ENCODE peak calls at places on chromosomes 3 and 15, in four cellular contexts. P, R, L and C are unnamed samples.

GRCh38 chr3:112619295-112619694 is 21.6 kb downstream of the CCDC80 start:
- DNase-seq in R (no peak), P (no peak), L (no peak), C (no peak)

GRCh38 chr3:165196577-165197561 is 685 bp upstream of the SLITRK3 start:
- DNase-seq in R (peak), L (no peak), P (peak), C (no peak)

GRCh38 chr3:45178131-45179023 is 32.2 kb upstream of the CDCP1 start:
- DNase-seq in R (peak), P (no peak), L (peak), C (no peak)

GRCh38 chr3:122824465-122825379 is 29.9 kb downstream of the SLC49A4 start:
- DNase-seq in R (no peak), L (no peak), P (no peak), C (no peak)

GRCh38 chr15:60773893-60774292 is 295.0 kb upstream of the ICE2 start:
- DNase-seq in R (no peak), P (no peak), L (no peak), C (no peak)

GRCh38 chr3:101102678-101103296 is 109.6 kb upstream of the ABI3BP start:
- DNase-seq in P (no peak), R (no peak), L (no peak), C (no peak)

GRCh38 chr3:43753743-43754142 is 63.0 kb downstream of the ABHD5 start:
- DNase-seq in L (no peak), P (no peak), R (no peak), C (no peak)

GRCh38 chr15:83206971-83207621 is 527 bp downstream of the HDGFL3 start:
- DNase-seq in P (peak), L (peak), R (peak), C (no peak)

GRCh38 chr3:73521936-73522335 is 102.8 kb downstream of the PDZRN3 start:
- DNase-seq in L (no peak), P (no peak), R (no peak), C (no peak)

GRCh38 chr3:182980204-182981037 is at the start of gene DCUN1D1:
- DNase-seq in P (peak), L (peak), R (peak), C (no peak)

GRCh38 chr3:156594229-156594683 is 39.3 kb upstream of the SSR3 start:
- DNase-seq in P (no peak), R (no peak), L (no peak), C (no peak)

GRCh38 chr15:40691737-40692136 is 3.2 kb upstream of the RAD51 start:
- DNase-seq in R (no peak), L (no peak), P (no peak), C (no peak)

GRCh38 chr3:193769437-193769836 is 176.4 kb downstream of the OPA1 start:
- DNase-seq in R (no peak), P (no peak), L (no peak), C (peak)

GRCh38 chr3:124032881-124033359 is 41.0 kb upstream of the ROPN1 start:
- DNase-seq in L (peak), R (peak), P (peak), C (peak)

GRCh38 chr3:61877359-61877770 is 316.0 kb downstream of the PTPRG start:
- DNase-seq in P (no peak), L (no peak), R (no peak), C (no peak)

GRCh38 chr3:154122096-154122911 is 1.1 kb downstream of the ARHGEF26 start:
- DNase-seq in P (peak), L (no peak), R (peak), C (no peak)

GRCh38 chr3:17336291-17336690 is 406.1 kb downstream of the TBC1D5 start:
- DNase-seq in L (no peak), R (no peak), P (no peak), C (no peak)

GRCh38 chr15:85793641-85794597 is 806 bp downstream of the KLHL25 start:
- DNase-seq in R (peak), L (peak), P (peak), C (no peak)

GRCh38 chr15:82539690-82540054 is 585 bp downstream of the RPS17 start:
- DNase-seq in R (no peak), P (peak), L (no peak), C (no peak)

GRCh38 chr3:29475305-29475825 is 194.5 kb downstream of the RBMS3 start:
- DNase-seq in L (no peak), P (no peak), R (no peak), C (no peak)

GRCh38 chr3:130997291-130997690 is 29.3 kb downstream of the ASTE1 start:
- DNase-seq in R (no peak), L (no peak), P (no peak), C (no peak)

GRCh38 chr15:74320358-74321247 is 46.8 kb downstream of the CYP11A1 start:
- DNase-seq in R (no peak), P (peak), L (peak), C (no peak)

GRCh38 chr3:139312959-139313358 is 30.9 kb upstream of the MRPS22 start:
- DNase-seq in P (no peak), L (no peak), R (no peak), C (no peak)

GRCh38 chr3:38582316-38582715 is 67.2 kb downstream of the SCN5A start:
- DNase-seq in L (peak), P (no peak), R (no peak), C (peak)

GRCh38 chr3:25719321-25719720 is 54.6 kb upstream of the TOP2B start:
- DNase-seq in L (no peak), R (no peak), P (no peak), C (no peak)

GRCh38 chr15:52343831-52344230 is 48.2 kb upstream of the MYO5C start:
- DNase-seq in P (no peak), R (no peak), L (no peak), C (no peak)

DNA sequence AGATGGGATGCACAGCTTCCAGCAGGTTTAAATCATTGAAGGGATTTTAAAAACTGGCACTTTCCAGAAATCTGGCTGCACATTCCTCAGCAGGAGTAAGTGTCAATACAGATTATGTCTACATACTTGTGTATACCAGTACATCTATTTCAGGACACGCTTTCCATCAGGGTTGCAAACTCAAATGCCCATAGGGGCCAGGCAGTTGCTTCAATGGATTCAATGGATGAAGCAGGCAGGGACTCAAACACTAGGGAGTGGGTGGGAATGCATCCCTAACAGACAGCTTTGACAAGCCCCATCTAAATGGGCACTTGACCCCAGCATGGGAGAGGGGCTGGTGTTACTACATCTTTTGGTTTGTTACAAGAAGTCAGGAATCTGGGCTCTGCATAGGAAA is 136.8 kb downstream of the FOXP1 start:
- DNase-seq in P (no peak), L (no peak), R (no peak), C (no peak)
- H3K27ac ChIP-seq in P (no peak), L (no peak), R (no peak), C (no peak)

DNA sequence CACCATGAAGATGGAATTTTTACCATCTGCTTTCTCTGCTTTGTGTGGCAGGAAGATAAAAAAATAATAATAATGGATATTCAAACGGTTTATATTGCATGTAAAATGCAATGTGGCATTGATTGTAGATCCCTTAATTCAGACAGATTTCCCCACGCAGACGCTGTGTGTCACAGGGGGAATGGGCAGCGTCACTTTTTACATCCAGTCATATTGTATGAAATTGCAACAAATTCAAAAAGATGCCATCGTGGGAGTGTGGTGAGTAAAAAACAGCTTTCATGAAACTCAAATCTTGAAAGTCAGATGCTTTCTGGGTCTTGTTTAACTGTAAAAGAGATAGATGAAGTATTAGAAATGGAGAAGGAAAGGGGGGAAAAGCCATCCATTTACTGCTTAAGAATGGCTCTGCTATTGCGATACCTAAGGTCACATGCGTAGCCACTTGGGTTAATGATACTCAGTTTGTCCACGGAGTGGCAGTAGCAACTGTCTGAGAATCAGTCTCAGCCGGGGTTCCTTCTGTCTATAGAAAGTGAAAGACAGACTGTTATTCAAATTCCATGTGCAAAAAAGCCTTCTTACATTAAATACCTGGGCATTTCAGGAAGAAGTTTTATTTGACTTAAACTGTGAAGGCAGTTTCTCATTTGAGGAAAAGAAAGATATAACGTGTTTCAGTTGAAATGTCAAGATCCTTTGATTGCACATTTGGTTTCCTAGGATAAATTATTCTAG is 28.5 kb downstream of the BTD start:
- DNase-seq in P (peak), L (peak), R (no peak), C (no peak)
- H3K4me3 ChIP-seq in P (no peak), L (peak), R (peak), C (peak)

DNA sequence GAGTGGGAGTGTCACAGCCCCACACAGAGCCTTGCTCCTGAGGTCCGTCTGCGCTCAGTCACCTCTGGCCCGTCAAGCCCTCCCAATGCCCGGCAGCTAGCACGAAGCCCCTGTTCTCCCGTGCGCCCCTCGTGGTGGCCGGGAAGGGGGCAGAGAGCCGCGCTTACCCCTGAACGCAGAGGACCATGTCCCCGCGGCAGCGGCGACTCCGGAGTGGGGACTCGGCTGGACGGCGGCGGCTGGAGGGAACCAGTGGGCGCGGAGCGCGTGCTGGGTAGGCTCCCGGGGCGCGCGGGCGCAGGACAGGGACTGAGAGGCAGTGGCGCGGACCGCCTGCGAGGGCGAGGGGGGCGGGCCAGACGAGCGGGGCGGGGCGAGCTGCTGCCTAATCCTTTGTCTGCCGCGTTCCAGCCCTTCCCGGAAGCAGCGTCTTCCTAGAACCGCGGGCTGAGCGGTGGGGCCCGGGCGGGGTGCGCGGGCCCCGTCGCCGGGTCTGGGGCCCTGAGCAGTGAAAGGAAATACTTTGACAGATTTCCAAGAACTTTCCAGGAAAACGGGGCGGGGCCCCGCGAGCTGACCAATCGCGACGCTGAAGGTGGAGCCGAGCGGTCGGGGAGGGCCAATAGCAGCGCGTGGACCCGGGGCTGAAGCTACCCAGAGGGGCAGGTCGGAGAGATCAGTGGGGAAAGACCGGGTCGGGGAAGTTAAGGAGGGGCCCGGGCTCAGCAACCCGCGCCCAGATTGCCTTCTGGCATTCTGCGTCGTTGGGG is at the start of gene CISH:
- DNase-seq in R (peak), P (peak), L (peak), C (peak)
- TF ChIP-seq EP300 in R (peak), P (no peak), L (no peak), C (peak)

GRCh38 chr3:51680196-51680595 is 9.1 kb downstream of the TEX264 start:
- DNase-seq in R (no peak), P (no peak), L (no peak), C (no peak)

GRCh38 chr3:51679318-51679717 is 8.3 kb downstream of the TEX264 start:
- DNase-seq in L (no peak), R (no peak), P (no peak), C (no peak)

GRCh38 chr3:51678685-51679084 is 7.6 kb downstream of the TEX264 start:
- DNase-seq in P (no peak), R (no peak), L (no peak), C (no peak)

GRCh38 chr3:51680663-51681230 is 9.7 kb downstream of the TEX264 start:
- DNase-seq in R (no peak), L (no peak), P (no peak), C (no peak)

DNA sequence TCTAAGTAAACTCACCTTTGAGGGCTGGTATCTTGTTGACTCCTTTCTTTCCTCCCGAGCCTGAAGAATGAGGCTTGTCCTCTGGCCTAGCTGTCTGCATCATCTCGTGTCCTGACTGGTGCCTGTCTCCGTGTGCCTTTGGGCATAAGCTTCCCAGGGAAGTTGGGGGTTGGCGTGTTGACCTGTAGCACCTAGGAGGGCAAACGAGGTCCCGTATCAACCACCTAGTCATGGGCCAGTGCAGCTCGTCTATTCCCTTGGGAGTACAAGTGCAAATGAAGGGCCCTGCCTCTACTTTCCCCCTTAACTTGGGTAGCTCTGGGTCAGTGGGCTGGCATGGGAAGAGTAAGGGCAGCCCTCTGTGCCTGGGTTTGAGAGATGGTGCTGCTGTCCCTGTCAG is 8.7 kb downstream of the TEX264 start:
- DNase-seq in P (no peak), L (no peak), R (no peak), C (no peak)
- H3K27ac ChIP-seq in P (no peak), L (no peak), R (no peak), C (no peak)

DNA sequence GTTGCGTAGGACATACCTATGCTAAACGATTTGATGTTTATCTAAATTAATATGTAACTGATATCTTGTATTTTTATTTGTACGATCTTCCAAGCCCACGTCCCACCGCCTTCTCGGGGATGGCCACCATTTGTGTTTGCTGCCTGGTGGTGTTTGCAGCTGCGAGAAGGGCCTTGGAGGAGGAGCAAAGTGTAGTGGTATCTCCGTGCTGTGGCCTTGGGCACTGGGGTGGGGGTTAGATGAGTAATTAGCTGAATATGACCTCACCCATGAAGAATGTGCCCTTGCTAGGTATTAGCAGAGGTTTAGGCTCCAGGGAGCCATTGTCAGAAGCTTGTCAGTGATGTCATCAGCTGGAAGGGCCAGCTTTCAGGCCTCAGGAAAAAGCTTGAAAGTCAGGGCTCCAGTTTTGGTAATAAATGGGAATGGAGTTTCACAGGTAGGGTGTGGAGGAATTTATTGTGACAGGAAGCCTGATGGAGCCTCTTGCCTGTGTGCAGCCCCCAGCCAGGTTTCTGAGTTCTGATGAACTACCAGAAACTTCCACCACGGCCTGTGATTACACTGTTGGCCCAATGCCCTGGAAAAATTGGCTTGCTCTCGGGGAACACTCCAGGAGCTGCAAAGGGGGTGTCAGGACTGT is 41.0 kb downstream of the FLNB start:
- DNase-seq in R (no peak), L (peak), P (no peak), C (no peak)
- H3K4me3 ChIP-seq in R (no peak), L (no peak), P (no peak), C (no peak)